ENCODE peak calls at places on chromosome X, in seven cellular contexts. Y, U, B, M, O, H and J are unnamed samples.

GRCh38 chrX:103197721-103198306 is 17.1 kb upstream of the BEX4 start:
- DNase-seq in Y (no peak), H (no peak), O (no peak), M (no peak), B (no peak), U (no peak), J (no peak)

GRCh38 chrX:25527596-25527995 is 511.8 kb upstream of the ARX start:
- DNase-seq in Y (no peak), M (no peak), H (no peak), O (no peak), U (no peak), B (no peak), J (no peak)

GRCh38 chrX:37423864-37424569 is 74.9 kb downstream of the PRRG1 start:
- DNase-seq in U (no peak), O (no peak), M (peak), H (no peak), B (no peak), Y (no peak), J (no peak)

GRCh38 chrX:23908219-23909003 is 605 bp downstream of the CXorf58 start:
- DNase-seq in U (no peak), H (no peak), M (no peak), B (no peak), O (no peak), Y (peak), J (no peak)

GRCh38 chrX:119529355-119530276 is 35.6 kb downstream of the STEEP1 start:
- DNase-seq in M (no peak), U (no peak), H (no peak), B (no peak), O (no peak), Y (no peak), J (no peak)

GRCh38 chrX:123959281-123960063 is 2.0 kb upstream of the STAG2 start:
- DNase-seq in U (no peak), Y (peak), O (peak), B (peak), M (no peak), H (peak), J (no peak)

GRCh38 chrX:138748480-138748879 is 37.0 kb upstream of the FGF13 start:
- DNase-seq in H (no peak), Y (no peak), O (no peak), M (no peak), B (no peak), U (no peak), J (no peak)

GRCh38 chrX:29617276-29617675 is 598.1 kb upstream of the MAGEB2 start:
- DNase-seq in U (no peak), O (no peak), H (no peak), Y (no peak), B (no peak), M (no peak), J (no peak)

GRCh38 chrX:1355131-1355799 is 18.7 kb downstream of the IL3RA start:
- DNase-seq in U (no peak), O (no peak), H (no peak), Y (no peak), M (no peak), B (no peak), J (no peak)